ENCODE peak calls at places on chromosomes 1 and 21, in nine cellular contexts. One of them, this sample, is unnamed.
A peak's percentile ranks its signal among the peaks of the same experiment; 100 is the strongest.

GRCh38 chr1:202501281-202501680 is 152.8 kb downstream of the PPP1R12B start:
- DNase-seq in fibroblast of lung: peak; percentile 64
- DNase-seq in adrenal gland: no peak
- DNase-seq in astrocyte of the spinal cord: peak; percentile 43
- DNase-seq in CMK: no peak
- DNase-seq in HCEC 1CT: peak; percentile 27
- DNase-seq in GM20000: peak; percentile 7
- DNase-seq in GM06990: no peak
- DNase-seq in prostate gland: peak; percentile 7
- DNase-seq in this sample: no peak

GRCh38 chr21:32096411-32096810 is 182.4 kb downstream of the MIS18A start:
- DNase-seq in fibroblast of lung: no peak
- DNase-seq in adrenal gland: no peak
- DNase-seq in astrocyte of the spinal cord: no peak
- DNase-seq in CMK: peak; percentile 15
- DNase-seq in HCEC 1CT: no peak
- DNase-seq in GM20000: peak; percentile 39
- DNase-seq in GM06990: no peak
- DNase-seq in prostate gland: no peak
- DNase-seq in this sample: no peak

GRCh38 chr21:39020751-39021474 is 162.3 kb downstream of the PSMG1 start:
- DNase-seq in fibroblast of lung: peak; percentile 85
- DNase-seq in adrenal gland: no peak
- DNase-seq in astrocyte of the spinal cord: no peak
- DNase-seq in CMK: peak; percentile 84
- DNase-seq in HCEC 1CT: peak; percentile 96
- DNase-seq in GM20000: no peak
- DNase-seq in GM06990: no peak
- DNase-seq in prostate gland: no peak
- DNase-seq in this sample: no peak

GRCh38 chr1:46086581-46086980 is 45.8 kb downstream of the PIK3R3 start:
- DNase-seq in fibroblast of lung: no peak
- DNase-seq in adrenal gland: no peak
- DNase-seq in astrocyte of the spinal cord: no peak
- DNase-seq in CMK: no peak
- DNase-seq in HCEC 1CT: no peak
- DNase-seq in GM20000: no peak
- DNase-seq in GM06990: no peak
- DNase-seq in prostate gland: no peak
- DNase-seq in this sample: no peak

GRCh38 chr1:174743654-174744561 is 255.8 kb upstream of the CACYBP start:
- DNase-seq in fibroblast of lung: peak; percentile 71
- DNase-seq in adrenal gland: no peak
- DNase-seq in astrocyte of the spinal cord: peak; percentile 56
- DNase-seq in CMK: peak; percentile 31
- DNase-seq in HCEC 1CT: peak; percentile 55
- DNase-seq in GM20000: peak; percentile 27
- DNase-seq in GM06990: no peak
- DNase-seq in prostate gland: no peak
- DNase-seq in this sample: peak; percentile 18

GRCh38 chr1:26215246-26215645 is 18.8 kb upstream of the CEP85 start:
- DNase-seq in fibroblast of lung: no peak
- DNase-seq in adrenal gland: no peak
- DNase-seq in astrocyte of the spinal cord: no peak
- DNase-seq in CMK: no peak
- DNase-seq in HCEC 1CT: no peak
- DNase-seq in GM20000: no peak
- DNase-seq in GM06990: no peak
- DNase-seq in prostate gland: no peak
- DNase-seq in this sample: no peak

GRCh38 chr1:240152611-240153297 is 61.1 kb downstream of the FMN2 start:
- DNase-seq in fibroblast of lung: no peak
- DNase-seq in adrenal gland: no peak
- DNase-seq in astrocyte of the spinal cord: no peak
- DNase-seq in CMK: no peak
- DNase-seq in HCEC 1CT: peak; percentile 20
- DNase-seq in GM20000: no peak
- DNase-seq in GM06990: no peak
- DNase-seq in prostate gland: no peak
- DNase-seq in this sample: no peak

GRCh38 chr1:201676061-201676644 is 137.2 kb downstream of the NAV1 start:
- DNase-seq in fibroblast of lung: peak; percentile 55
- DNase-seq in adrenal gland: peak; percentile 33
- DNase-seq in astrocyte of the spinal cord: peak; percentile 49
- DNase-seq in CMK: no peak
- DNase-seq in HCEC 1CT: peak; percentile 42
- DNase-seq in GM20000: no peak
- DNase-seq in GM06990: no peak
- DNase-seq in prostate gland: no peak
- DNase-seq in this sample: no peak

GRCh38 chr1:175472464-175472863 is 270.9 kb downstream of the TNR start:
- DNase-seq in fibroblast of lung: peak; percentile 22
- DNase-seq in adrenal gland: no peak
- DNase-seq in astrocyte of the spinal cord: no peak
- DNase-seq in CMK: no peak
- DNase-seq in HCEC 1CT: no peak
- DNase-seq in GM20000: no peak
- DNase-seq in GM06990: no peak
- DNase-seq in prostate gland: no peak
- DNase-seq in this sample: no peak

GRCh38 chr1:10667815-10668214 is 128.6 kb downstream of the CASZ1 start:
- DNase-seq in fibroblast of lung: no peak
- DNase-seq in adrenal gland: no peak
- DNase-seq in astrocyte of the spinal cord: no peak
- DNase-seq in CMK: no peak
- DNase-seq in HCEC 1CT: no peak
- DNase-seq in GM20000: no peak
- DNase-seq in GM06990: no peak
- DNase-seq in prostate gland: no peak
- DNase-seq in this sample: no peak

GRCh38 chr1:66480162-66480561 is 53.8 kb upstream of the SGIP1 start:
- DNase-seq in fibroblast of lung: no peak
- DNase-seq in adrenal gland: no peak
- DNase-seq in astrocyte of the spinal cord: no peak
- DNase-seq in CMK: no peak
- DNase-seq in HCEC 1CT: no peak
- DNase-seq in GM20000: no peak
- DNase-seq in GM06990: no peak
- DNase-seq in prostate gland: no peak
- DNase-seq in this sample: no peak